ENCODE peak calls at places on chromosome 10, in seven cellular contexts. One of them, this sample, is unnamed.

GRCh38 chr10:13984647-13985155 is 346.0 kb downstream of the FRMD4A start:
- DNase-seq in GM12878: no peak
- DNase-seq in K562: no peak
- DNase-seq in SK-N-SH: no peak
- DNase-seq in H1: no peak
- DNase-seq in HepG2: no peak
- DNase-seq in GM12892: no peak
- DNase-seq in this sample: no peak

GRCh38 chr10:34768261-34768971 is 46.7 kb downstream of the PARD3 start:
- DNase-seq in GM12878: no peak
- DNase-seq in K562: no peak
- DNase-seq in SK-N-SH: no peak
- DNase-seq in H1: no peak
- DNase-seq in HepG2: no peak
- DNase-seq in GM12892: no peak
- DNase-seq in this sample: no peak

GRCh38 chr10:69732147-69732825 is 69.4 kb upstream of the COL13A1 start:
- DNase-seq in GM12878: no peak
- DNase-seq in K562: no peak
- DNase-seq in SK-N-SH: no peak
- DNase-seq in H1: no peak
- DNase-seq in HepG2: no peak
- DNase-seq in GM12892: no peak
- DNase-seq in this sample: no peak

GRCh38 chr10:99880071-99880835 is 97.8 kb downstream of the ABCC2 start:
- DNase-seq in GM12878: no peak
- DNase-seq in K562: no peak
- DNase-seq in SK-N-SH: no peak
- DNase-seq in H1: no peak
- DNase-seq in HepG2: no peak
- DNase-seq in GM12892: no peak
- DNase-seq in this sample: no peak

GRCh38 chr10:21449288-21449966 is 76.1 kb downstream of the SKIDA1 start:
- DNase-seq in GM12878: peak; percentile 40
- DNase-seq in K562: no peak
- DNase-seq in SK-N-SH: no peak
- DNase-seq in H1: no peak
- DNase-seq in HepG2: no peak
- DNase-seq in GM12892: no peak
- DNase-seq in this sample: no peak

GRCh38 chr10:13322615-13323148 is 22.8 kb upstream of the PHYH start:
- DNase-seq in GM12878: no peak
- DNase-seq in K562: no peak
- DNase-seq in SK-N-SH: no peak
- DNase-seq in H1: no peak
- DNase-seq in HepG2: no peak
- DNase-seq in GM12892: no peak
- DNase-seq in this sample: no peak

GRCh38 chr10:49618861-49619260 is 5.0 kb downstream of the CHAT start:
- DNase-seq in GM12878: no peak
- DNase-seq in K562: no peak
- DNase-seq in SK-N-SH: no peak
- DNase-seq in H1: no peak
- DNase-seq in HepG2: no peak
- DNase-seq in GM12892: no peak
- DNase-seq in this sample: no peak

GRCh38 chr10:93813507-93814465 is 56.0 kb downstream of the LGI1 start:
- DNase-seq in GM12878: no peak
- DNase-seq in K562: peak; percentile 13
- DNase-seq in SK-N-SH: peak; percentile 64
- DNase-seq in H1: peak; percentile 77
- DNase-seq in HepG2: peak; percentile 32
- DNase-seq in GM12892: no peak
- DNase-seq in this sample: no peak

GRCh38 chr10:48306870-48307531 is 524 bp downstream of the MAPK8 start:
- DNase-seq in GM12878: no peak
- DNase-seq in K562: peak; percentile 78
- DNase-seq in SK-N-SH: peak; percentile 93
- DNase-seq in H1: peak; percentile 56
- DNase-seq in HepG2: peak; percentile 21
- DNase-seq in GM12892: no peak
- DNase-seq in this sample: peak; percentile 53

GRCh38 chr10:97499561-97500296 is 1.0 kb downstream of the UBTD1 start:
- DNase-seq in GM12878: no peak
- DNase-seq in K562: peak; percentile 24
- DNase-seq in SK-N-SH: peak; percentile 39
- DNase-seq in H1: no peak
- DNase-seq in HepG2: no peak
- DNase-seq in GM12892: no peak
- DNase-seq in this sample: no peak

DNA sequence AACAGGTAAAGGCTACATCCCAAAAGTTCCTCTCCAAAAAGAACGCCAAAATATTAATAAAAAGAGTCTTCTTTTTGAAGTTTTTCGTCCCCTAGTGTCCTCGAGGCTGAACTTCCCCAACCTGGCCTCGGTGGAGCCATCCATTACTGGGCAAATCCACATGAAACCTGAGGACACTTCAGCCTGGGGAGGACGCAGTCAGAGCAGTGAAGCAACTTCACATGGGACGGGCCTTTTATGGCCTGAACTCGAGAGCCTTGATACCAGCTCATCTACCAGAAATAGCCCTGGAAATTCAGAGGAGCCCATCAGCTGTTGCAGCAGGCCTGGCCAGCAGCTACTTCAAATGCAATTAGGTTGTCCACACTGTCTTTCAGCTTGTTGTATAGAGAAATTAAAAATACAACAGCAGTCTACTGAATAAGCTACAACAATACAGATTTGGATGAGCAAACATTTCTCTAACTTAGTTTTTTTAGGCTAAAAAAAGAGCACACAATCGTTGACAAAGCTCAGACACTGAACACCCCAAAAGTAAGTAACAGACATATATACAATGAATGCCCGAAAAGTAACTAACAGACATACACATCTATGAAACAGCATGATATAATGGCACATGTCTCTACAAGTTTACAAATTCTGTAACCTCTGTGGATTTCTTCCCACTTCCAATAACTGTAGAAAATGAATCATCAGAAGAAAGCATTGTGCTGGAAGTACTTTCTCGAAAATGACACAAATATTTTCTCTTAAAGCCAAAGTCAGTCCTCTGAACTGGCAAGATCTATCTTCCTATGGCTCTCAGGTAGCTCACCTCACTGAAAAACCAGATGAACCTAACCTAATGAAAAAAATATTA is at the start of gene SVIL:
- DNase-seq in GM12878: no peak
- DNase-seq in K562: no peak
- DNase-seq in SK-N-SH: no peak
- DNase-seq in H1: no peak
- DNase-seq in HepG2: peak; percentile 61
- DNase-seq in GM12892: no peak
- DNase-seq in this sample: no peak
- TF ChIP-seq POLR2AphosphoS5 in GM12878: no peak
- TF ChIP-seq POLR2AphosphoS5 in K562: no peak
- TF ChIP-seq POLR2AphosphoS5 in SK-N-SH: no peak
- TF ChIP-seq POLR2AphosphoS5 in H1: no peak
- TF ChIP-seq POLR2AphosphoS5 in HepG2: no peak
- TF ChIP-seq POLR2AphosphoS5 in GM12892: no peak
- TF ChIP-seq POLR2AphosphoS5 in this sample: no peak

GRCh38 chr10:110845372-110845755 is 26.4 kb upstream of the PDCD4 start:
- DNase-seq in GM12878: no peak
- DNase-seq in K562: no peak
- DNase-seq in SK-N-SH: no peak
- DNase-seq in H1: no peak
- DNase-seq in HepG2: no peak
- DNase-seq in GM12892: no peak
- DNase-seq in this sample: no peak

GRCh38 chr10:110847351-110847750 is 24.4 kb upstream of the PDCD4 start:
- DNase-seq in GM12878: no peak
- DNase-seq in K562: no peak
- DNase-seq in SK-N-SH: no peak
- DNase-seq in H1: no peak
- DNase-seq in HepG2: no peak
- DNase-seq in GM12892: no peak
- DNase-seq in this sample: no peak

GRCh38 chr10:110845756-110846620 is 25.7 kb upstream of the PDCD4 start:
- DNase-seq in GM12878: no peak
- DNase-seq in K562: no peak
- DNase-seq in SK-N-SH: no peak
- DNase-seq in H1: no peak
- DNase-seq in HepG2: peak; percentile 91
- DNase-seq in GM12892: no peak
- DNase-seq in this sample: no peak

GRCh38 chr10:110850099-110850498 is 21.6 kb upstream of the PDCD4 start:
- DNase-seq in GM12878: no peak
- DNase-seq in K562: no peak
- DNase-seq in SK-N-SH: no peak
- DNase-seq in H1: no peak
- DNase-seq in HepG2: no peak
- DNase-seq in GM12892: no peak
- DNase-seq in this sample: no peak

GRCh38 chr10:110848106-110848505 is 23.6 kb upstream of the PDCD4 start:
- DNase-seq in GM12878: no peak
- DNase-seq in K562: no peak
- DNase-seq in SK-N-SH: no peak
- DNase-seq in H1: no peak
- DNase-seq in HepG2: no peak
- DNase-seq in GM12892: no peak
- DNase-seq in this sample: no peak
- TF ChIP-seq TAF1 in GM12878: no peak
- TF ChIP-seq TAF1 in K562: no peak
- TF ChIP-seq TAF1 in SK-N-SH: no peak
- TF ChIP-seq TAF1 in H1: no peak
- TF ChIP-seq TAF1 in HepG2: no peak
- TF ChIP-seq TAF1 in GM12892: no peak
- TF ChIP-seq TAF1 in this sample: no peak

DNA sequence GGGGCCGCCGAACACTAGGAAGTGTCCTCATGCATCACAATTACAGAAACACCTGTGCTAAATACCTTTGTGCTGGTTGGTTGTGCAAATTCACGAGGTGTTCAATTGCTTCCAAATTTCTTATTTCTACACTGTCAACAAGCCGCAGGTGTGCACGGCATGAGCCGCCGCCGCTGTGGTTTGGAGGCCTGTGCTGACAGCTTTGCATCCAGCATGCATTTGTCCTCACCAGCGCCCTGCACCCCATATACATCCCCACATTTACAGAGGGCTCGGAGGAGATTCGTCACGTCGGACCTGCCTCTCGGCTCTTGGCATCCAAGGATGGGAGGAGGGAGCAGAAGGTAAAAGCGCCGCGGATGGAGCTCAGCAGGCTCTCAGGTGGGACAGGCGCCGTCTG is 305.3 kb upstream of the MKI67 start:
- DNase-seq in GM12878: no peak
- DNase-seq in K562: no peak
- DNase-seq in SK-N-SH: no peak
- DNase-seq in H1: no peak
- DNase-seq in HepG2: no peak
- DNase-seq in GM12892: no peak
- DNase-seq in this sample: no peak
- TF ChIP-seq POLR2AphosphoS5 in GM12878: no peak
- TF ChIP-seq POLR2AphosphoS5 in K562: no peak
- TF ChIP-seq POLR2AphosphoS5 in SK-N-SH: no peak
- TF ChIP-seq POLR2AphosphoS5 in H1: no peak
- TF ChIP-seq POLR2AphosphoS5 in HepG2: no peak
- TF ChIP-seq POLR2AphosphoS5 in GM12892: no peak
- TF ChIP-seq POLR2AphosphoS5 in this sample: no peak

GRCh38 chr10:32577448-32577847 is 131.5 kb downstream of the CCDC7 start:
- DNase-seq in GM12878: no peak
- DNase-seq in K562: no peak
- DNase-seq in SK-N-SH: no peak
- DNase-seq in H1: no peak
- DNase-seq in HepG2: no peak
- DNase-seq in GM12892: no peak
- DNase-seq in this sample: no peak

GRCh38 chr10:32582946-32583345 is 137.0 kb downstream of the CCDC7 start:
- DNase-seq in GM12878: no peak
- DNase-seq in K562: no peak
- DNase-seq in SK-N-SH: no peak
- DNase-seq in H1: no peak
- DNase-seq in HepG2: no peak
- DNase-seq in GM12892: no peak
- DNase-seq in this sample: no peak
- TF ChIP-seq TAF1 in GM12878: no peak
- TF ChIP-seq TAF1 in K562: no peak
- TF ChIP-seq TAF1 in SK-N-SH: no peak
- TF ChIP-seq TAF1 in H1: no peak
- TF ChIP-seq TAF1 in HepG2: no peak
- TF ChIP-seq TAF1 in GM12892: no peak
- TF ChIP-seq TAF1 in this sample: no peak

GRCh38 chr10:72276421-72277339 is 3.0 kb downstream of the DDIT4 start:
- DNase-seq in GM12878: no peak
- DNase-seq in K562: peak; percentile 75
- DNase-seq in SK-N-SH: no peak
- DNase-seq in H1: no peak
- DNase-seq in HepG2: peak; percentile 77
- DNase-seq in GM12892: no peak
- DNase-seq in this sample: no peak
- TF ChIP-seq POLR2AphosphoS5 in GM12878: peak; percentile 94
- TF ChIP-seq POLR2AphosphoS5 in K562: peak; percentile 40
- TF ChIP-seq POLR2AphosphoS5 in SK-N-SH: no peak
- TF ChIP-seq POLR2AphosphoS5 in H1: peak; percentile 77
- TF ChIP-seq POLR2AphosphoS5 in HepG2: peak; percentile 84
- TF ChIP-seq POLR2AphosphoS5 in GM12892: peak; percentile 90
- TF ChIP-seq POLR2AphosphoS5 in this sample: peak; percentile 51

GRCh38 chr10:3500408-3500856 is 284.6 kb downstream of the KLF6 start:
- DNase-seq in GM12878: no peak
- DNase-seq in K562: no peak
- DNase-seq in SK-N-SH: no peak
- DNase-seq in H1: peak; percentile 67
- DNase-seq in HepG2: peak; percentile 88
- DNase-seq in GM12892: no peak
- DNase-seq in this sample: no peak
- TF ChIP-seq TAF1 in GM12878: no peak
- TF ChIP-seq TAF1 in K562: no peak
- TF ChIP-seq TAF1 in SK-N-SH: no peak
- TF ChIP-seq TAF1 in H1: no peak
- TF ChIP-seq TAF1 in HepG2: no peak
- TF ChIP-seq TAF1 in GM12892: no peak
- TF ChIP-seq TAF1 in this sample: no peak

DNA sequence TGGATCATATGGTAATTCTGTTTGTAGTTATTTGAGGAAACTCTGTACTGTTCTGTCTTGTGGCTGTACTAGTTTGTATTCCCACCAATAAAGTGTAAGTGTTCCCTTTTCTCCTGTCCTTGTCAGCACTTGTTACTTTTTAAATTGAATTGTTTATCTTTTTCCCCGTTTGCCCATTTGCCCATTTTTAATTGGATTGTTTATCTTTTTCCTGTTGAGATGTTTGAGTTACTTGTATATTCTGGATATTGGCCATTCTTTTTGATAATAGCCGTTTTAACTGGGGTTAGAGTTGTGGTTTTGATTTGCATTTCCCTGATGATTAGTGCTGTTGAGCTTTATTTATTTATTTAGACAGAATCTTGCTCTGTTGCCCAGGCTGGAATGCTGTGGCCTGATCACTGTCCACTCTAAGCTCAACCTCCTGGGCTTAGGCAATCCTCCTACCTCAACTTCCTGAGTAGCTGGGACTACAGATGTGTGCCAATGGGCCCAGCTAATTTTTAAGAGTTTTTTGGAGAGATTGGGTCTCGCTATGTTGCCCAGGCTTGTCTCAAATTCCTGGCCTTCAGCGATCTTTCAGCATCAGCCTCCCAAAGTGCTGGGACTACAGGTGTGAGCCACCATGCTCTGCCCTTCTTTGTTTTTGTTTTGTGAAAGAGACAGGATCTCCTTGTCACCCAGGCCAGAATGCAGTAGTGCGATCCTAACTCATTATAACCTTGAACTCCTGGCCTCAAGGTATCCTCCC is 23.0 kb downstream of the BMPR1A start:
- DNase-seq in GM12878: no peak
- DNase-seq in K562: no peak
- DNase-seq in SK-N-SH: no peak
- DNase-seq in H1: no peak
- DNase-seq in HepG2: no peak
- DNase-seq in GM12892: no peak
- DNase-seq in this sample: no peak
- TF ChIP-seq POLR2AphosphoS5 in GM12878: no peak
- TF ChIP-seq POLR2AphosphoS5 in K562: no peak
- TF ChIP-seq POLR2AphosphoS5 in SK-N-SH: no peak
- TF ChIP-seq POLR2AphosphoS5 in H1: no peak
- TF ChIP-seq POLR2AphosphoS5 in HepG2: no peak
- TF ChIP-seq POLR2AphosphoS5 in GM12892: no peak
- TF ChIP-seq POLR2AphosphoS5 in this sample: no peak

This sample was measured in GM12891.